ENCODE peak calls at places on chromosomes 11 and 22, in four cellular contexts. W is hepatocyte, R is uterus, O is adrenal gland. Z is an unnamed sample. For H3K4me1, the result is how much of the 10 kb centered on the place peaks cover.

GRCh38 chr11:94424662-94425061 is 23.4 kb upstream of the GPR83 start:
- DNase-seq in W (no peak), R (no peak), O (no peak), Z (no peak)

GRCh38 chr11:118236170-118236569 is 11.4 kb upstream of the JAML start:
- DNase-seq in W (no peak), R (no peak), O (no peak), Z (no peak)

GRCh38 chr22:25623310-25623734 is 58.8 kb downstream of the GRK3 start:
- DNase-seq in W (no peak), R (no peak), O (no peak), Z (no peak)

GRCh38 chr11:106156290-106156937 is 79.0 kb downstream of the AASDHPPT start:
- DNase-seq in W (peak), R (peak), O (peak), Z (no peak)

GRCh38 chr22:26892401-26893033 is 235.1 kb downstream of the MIAT start:
- DNase-seq in W (peak), R (no peak), O (peak), Z (no peak)

GRCh38 chr22:27804683-27805297 is 3.2 kb upstream of the MN1 start:
- DNase-seq in W (peak), R (peak), O (peak), Z (peak)

GRCh38 chr22:23418159-23418788 is 161.8 kb downstream of the IGLL1 start:
- DNase-seq in W (no peak), R (no peak), O (no peak), Z (no peak)

GRCh38 chr11:35047179-35047578 is 91.8 kb upstream of the CD44 start:
- DNase-seq in W (no peak), R (no peak), O (no peak), Z (no peak)

GRCh38 chr22:17201285-17201945 is 17.8 kb downstream of the ADA2 start:
- DNase-seq in W (peak), R (no peak), O (no peak), Z (no peak)

GRCh38 chr22:41047741-41048140 is 44.7 kb upstream of the EP300 start:
- DNase-seq in W (no peak), R (peak), O (no peak), Z (no peak)

GRCh38 chr11:65862941-65863888 is 3.0 kb downstream of the MUS81 start:
- DNase-seq in W (no peak), R (peak), O (peak), Z (peak)

GRCh38 chr11:121129362-121130340 is 28.6 kb downstream of the TECTA start:
- DNase-seq in W (no peak), R (no peak), O (no peak), Z (no peak)

GRCh38 chr11:102604875-102605274 is 20.3 kb downstream of the MMP20 start:
- DNase-seq in W (no peak), R (no peak), O (no peak), Z (no peak)

GRCh38 chr11:28072321-28072720 is 35.6 kb downstream of the KIF18A start:
- DNase-seq in W (no peak), R (no peak), O (no peak), Z (no peak)

GRCh38 chr11:1968454-1968995 is 21.4 kb downstream of the MRPL23 start:
- DNase-seq in W (no peak), R (peak), O (peak), Z (peak)
- H3K4me1 ChIP-seq in W (under half), R (under half), O (under half), Z (under half)

GRCh38 chr11:108588287-108588686 is 5.3 kb downstream of the EXPH5 start:
- DNase-seq in W (no peak), R (no peak), O (no peak), Z (no peak)
- TF ChIP-seq CTCF in W (no peak), R (no peak), O (no peak), Z (no peak)

GRCh38 chr11:75966546-75967287 is 151.7 kb downstream of the UVRAG start:
- DNase-seq in W (peak), R (no peak), O (no peak), Z (no peak)
- H3K27ac ChIP-seq in W (no peak), R (no peak), O (no peak), Z (no peak)

GRCh38 chr22:31764785-31765184 is 11.0 kb downstream of the DEPDC5 start:
- DNase-seq in W (no peak), R (no peak), O (no peak), Z (no peak)
- H3K4me1 ChIP-seq in W (under half), R (under half), O (under half), Z (under half)

GRCh38 chr22:44497904-44498242 is at the start of gene RTL6:
- DNase-seq in W (no peak), R (no peak), O (no peak), Z (no peak)

GRCh38 chr22:44497218-44497903 is 672 bp downstream of the RTL6 start:
- DNase-seq in W (peak), R (no peak), O (peak), Z (no peak)

GRCh38 chr22:44496305-44496704 is 1.7 kb downstream of the RTL6 start:
- DNase-seq in W (no peak), R (no peak), O (peak), Z (no peak)

GRCh38 chr22:44496844-44497217 is 1.2 kb downstream of the RTL6 start:
- DNase-seq in W (no peak), R (no peak), O (no peak), Z (no peak)

GRCh38 chr22:44500623-44501022 is 2.6 kb upstream of the RTL6 start:
- DNase-seq in W (no peak), R (no peak), O (no peak), Z (no peak)
- TF ChIP-seq CTCF in W (no peak), R (no peak), O (no peak), Z (no peak)

DNA sequence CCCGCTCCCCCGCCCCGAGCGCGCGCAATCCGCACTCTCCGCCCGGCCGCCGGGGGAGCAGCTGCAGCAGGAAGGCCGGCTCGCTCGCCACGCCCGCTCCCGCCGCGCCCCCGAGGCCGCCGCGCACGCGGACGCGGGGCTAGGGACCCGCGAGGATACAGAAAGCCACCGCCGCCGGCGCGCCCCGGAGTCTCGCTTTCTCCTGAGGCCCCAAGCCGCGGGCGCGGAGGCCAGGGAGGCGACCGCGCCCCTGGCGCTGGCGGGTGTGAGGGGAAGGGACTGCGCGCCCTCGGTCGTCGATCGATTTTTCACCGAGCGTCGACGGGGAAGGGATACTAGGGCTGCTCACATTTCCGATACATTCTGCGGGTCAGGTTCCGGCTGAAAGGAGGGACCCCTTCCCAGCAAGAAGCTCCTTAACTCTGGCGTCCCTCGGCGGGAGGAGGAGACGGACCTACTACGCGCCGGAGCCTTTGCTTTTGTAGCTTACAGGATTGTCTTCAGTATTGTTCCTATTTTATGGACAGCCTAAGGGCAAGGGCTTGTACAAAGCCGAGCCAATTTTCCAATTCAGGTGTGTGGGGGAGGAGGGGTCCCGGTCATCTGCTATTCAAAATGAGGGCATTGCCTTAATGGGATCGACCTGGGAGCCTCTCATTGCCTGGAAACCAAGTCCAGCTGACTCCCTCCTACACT is 416 bp upstream of the GAB2 start:
- DNase-seq in W (peak), R (peak), O (peak), Z (peak)
- H3K27ac ChIP-seq in W (peak), R (peak), O (peak), Z (peak)

GRCh38 chr11:61771995-61772455 is 19.6 kb downstream of the MYRF start:
- DNase-seq in W (peak), R (no peak), O (no peak), Z (no peak)

GRCh38 chr11:61769169-61769920 is 16.9 kb downstream of the MYRF start:
- DNase-seq in W (peak), R (no peak), O (no peak), Z (no peak)

GRCh38 chr11:61769946-61770683 is 17.7 kb downstream of the MYRF start:
- DNase-seq in W (no peak), R (no peak), O (no peak), Z (no peak)

GRCh38 chr11:61773356-61773755 is 19.0 kb downstream of the TMEM258 start:
- DNase-seq in W (peak), R (no peak), O (no peak), Z (no peak)

DNA sequence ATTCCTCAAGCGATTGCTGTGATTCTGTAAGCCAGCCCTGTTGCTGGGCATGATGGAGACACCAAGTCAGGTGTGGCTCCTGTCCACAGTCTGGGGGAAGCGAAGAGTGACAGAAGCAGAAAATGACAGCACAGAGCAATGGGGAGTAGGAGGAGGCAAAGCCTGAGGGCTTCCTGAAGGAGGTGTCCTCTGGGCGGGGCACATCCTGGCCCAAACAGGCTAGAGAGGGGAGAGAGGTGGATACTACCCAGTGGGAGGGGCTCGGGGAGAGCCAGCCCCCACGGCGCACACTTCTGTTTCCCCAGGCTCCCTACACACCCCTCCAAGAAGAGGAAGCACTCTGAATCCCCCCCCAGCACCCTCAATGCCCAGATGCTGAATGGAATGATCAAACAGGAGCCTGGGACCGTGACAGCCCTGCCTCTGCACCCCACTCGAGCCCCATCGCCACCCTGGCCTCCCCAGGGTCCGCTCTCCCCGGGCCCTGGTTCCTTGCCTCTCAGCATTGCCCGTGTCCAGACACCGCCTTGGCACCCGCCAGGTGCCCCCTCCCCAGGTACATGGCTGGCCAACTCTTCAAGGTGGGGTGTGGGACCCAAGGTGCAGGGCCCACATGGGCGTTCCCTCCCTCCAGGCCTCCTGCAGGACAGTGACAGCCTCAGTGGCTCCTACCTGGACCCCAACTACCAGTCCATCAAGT is 18.9 kb downstream of the MYRF start:
- DNase-seq in W (no peak), R (no peak), O (no peak), Z (no peak)
- H3K4me1 ChIP-seq in W (half or more), R (under half), O (under half), Z (under half)

DNA sequence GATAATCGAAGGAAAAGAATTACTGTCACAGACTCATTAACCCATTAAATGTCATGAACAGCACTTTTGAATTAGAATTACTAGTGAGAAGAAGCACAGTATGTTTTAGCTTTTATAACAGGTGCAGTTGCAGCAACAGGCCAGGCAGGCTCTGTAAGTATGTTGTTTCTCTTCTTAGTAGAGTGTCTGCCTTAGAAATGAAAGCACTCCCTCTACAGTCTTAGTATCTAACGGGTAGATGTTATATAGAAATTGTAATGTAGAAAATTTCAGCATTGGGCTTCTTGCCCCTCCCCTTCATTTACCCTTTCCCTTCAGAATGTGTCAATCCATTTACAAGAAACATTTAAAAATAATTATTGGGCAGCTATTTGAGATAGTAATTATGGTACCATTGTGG is 87.4 kb downstream of the HIPK3 start:
- DNase-seq in W (peak), R (no peak), O (no peak), Z (no peak)
- TF ChIP-seq CTCF in W (peak), R (no peak), O (no peak), Z (no peak)